ENCODE peak calls at places on chromosomes 11 and 22, in six cellular contexts. D is left ventricle myocardium inferior, B is ovary, E is A549, C is GM12865, T is fibroblast of pulmonary artery. R is an unnamed sample.

GRCh38 chr22:27637604-27638003 is 164.0 kb downstream of the MN1 start:
- DNase-seq in D (no peak), B (no peak), E (no peak), C (no peak), T (peak; percentile 41), R (no peak)

GRCh38 chr11:19598876-19599275 is 113.8 kb upstream of the NAV2 start:
- DNase-seq in D (no peak), B (no peak), E (no peak), C (no peak), T (no peak), R (no peak)

GRCh38 chr11:83721286-83721685 is 435.1 kb upstream of the CCDC90B start:
- DNase-seq in D (no peak), B (no peak), E (no peak), C (no peak), T (no peak), R (no peak)

GRCh38 chr11:71284525-71285092 is 32.2 kb upstream of the SHANK2 start:
- DNase-seq in D (no peak), B (no peak), E (no peak), C (no peak), T (no peak), R (peak; percentile 51)

GRCh38 chr11:65169164-65169641 is 830 bp upstream of the SPDYC start:
- DNase-seq in D (no peak), B (no peak), E (no peak), C (no peak), T (peak; percentile 72), R (no peak)

GRCh38 chr11:130588471-130588870 is 140.0 kb downstream of the ADAMTS15 start:
- DNase-seq in D (no peak), B (no peak), E (no peak), C (no peak), T (no peak), R (no peak)

GRCh38 chr11:128039140-128040021 is 548.0 kb downstream of the ETS1 start:
- DNase-seq in D (no peak), B (no peak), E (no peak), C (peak; percentile 64), T (peak; percentile 85), R (no peak)

GRCh38 chr11:75632962-75633361 is 35.9 kb downstream of the MAP6 start:
- DNase-seq in D (no peak), B (no peak), E (no peak), C (no peak), T (no peak), R (no peak)

GRCh38 chr11:110147965-110148709 is 54.9 kb downstream of the ZC3H12C start:
- DNase-seq in D (no peak), B (no peak), E (peak; percentile 29), C (no peak), T (peak; percentile 95), R (no peak)

GRCh38 chr11:131694526-131695424 is 324.4 kb downstream of the NTM start:
- DNase-seq in D (peak; percentile 80), B (peak; percentile 86), E (peak; percentile 41), C (peak; percentile 68), T (peak; percentile 81), R (peak; percentile 94)

GRCh38 chr11:78560826-78561484 is 13.7 kb downstream of the NARS2 start:
- DNase-seq in D (no peak), B (no peak), E (no peak), C (no peak), T (peak; percentile 80), R (no peak)
- H3K4me3 ChIP-seq in D (peak overlapping the region; percentile 36), B (no peak overlapping the region), E (no peak overlapping the region), C (no peak overlapping the region), T (peak overlapping the region; percentile 19), R (no peak overlapping the region)

GRCh38 chr22:39469326-39469680 is 12.5 kb downstream of the MGAT3 start:
- DNase-seq in D (no peak), B (no peak), E (no peak), C (no peak), T (no peak), R (no peak)
- H3K4me3 ChIP-seq in D (no peak overlapping the region), B (no peak overlapping the region), E (no peak overlapping the region), C (no peak overlapping the region), T (no peak overlapping the region), R (no peak overlapping the region)

GRCh38 chr22:26610072-26610958 is 7.5 kb downstream of the CRYBB1 start:
- DNase-seq in D (peak; percentile 24), B (no peak), E (no peak), C (peak; percentile 95), T (peak; percentile 87), R (no peak)

GRCh38 chr22:26612652-26613051 is 5.2 kb downstream of the CRYBB1 start:
- DNase-seq in D (no peak), B (no peak), E (no peak), C (no peak), T (no peak), R (no peak)

GRCh38 chr22:26609287-26609686 is 8.5 kb downstream of the CRYBB1 start:
- DNase-seq in D (no peak), B (no peak), E (no peak), C (no peak), T (no peak), R (no peak)

GRCh38 chr22:26608129-26608528 is 9.7 kb downstream of the CRYBB1 start:
- DNase-seq in D (no peak), B (no peak), E (no peak), C (no peak), T (no peak), R (no peak)

DNA sequence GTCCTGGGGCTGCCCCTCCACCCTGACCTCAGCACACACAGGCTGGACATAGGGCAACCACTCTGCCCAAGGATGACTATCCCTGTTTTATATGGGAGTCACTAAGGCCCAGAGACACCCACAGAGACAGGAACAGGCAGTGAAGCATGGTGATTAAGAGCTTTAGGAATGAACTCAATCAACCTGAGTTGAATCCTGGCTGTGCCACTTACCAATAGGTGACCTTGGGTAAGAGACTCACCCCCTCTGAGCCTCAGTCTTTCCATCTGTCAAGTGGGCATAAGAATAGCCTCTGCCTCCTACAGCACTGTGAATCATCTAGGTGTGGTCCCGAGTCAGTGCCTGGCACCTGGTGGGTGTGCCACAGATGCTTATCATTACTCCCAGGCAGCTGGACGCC is 6.8 kb downstream of the CRYBB1 start:
- DNase-seq in D (no peak), B (no peak), E (no peak), C (peak; percentile 35), T (no peak), R (no peak)
- H3K4me3 ChIP-seq in D (no peak overlapping the region), B (no peak overlapping the region), E (no peak overlapping the region), C (no peak overlapping the region), T (no peak overlapping the region), R (no peak overlapping the region)

GRCh38 chr11:90874281-90874680 is 651.4 kb upstream of the CHORDC1 start:
- DNase-seq in D (no peak), B (no peak), E (no peak), C (no peak), T (no peak), R (no peak)
- H3K4me3 ChIP-seq in D (no peak overlapping the region), B (no peak overlapping the region), E (no peak overlapping the region), C (no peak overlapping the region), T (no peak overlapping the region), R (no peak overlapping the region)

GRCh38 chr22:37818397-37819099 is 4.6 kb upstream of the GALR3 start:
- DNase-seq in D (peak; percentile 60), B (peak; percentile 77), E (no peak), C (peak; percentile 81), T (peak; percentile 52), R (peak; percentile 53)

GRCh38 chr22:37820350-37820749 is 2.8 kb upstream of the GALR3 start:
- DNase-seq in D (no peak), B (no peak), E (no peak), C (no peak), T (no peak), R (no peak)

GRCh38 chr22:37817705-37818311 is 5.4 kb upstream of the GALR3 start:
- DNase-seq in D (peak; percentile 82), B (peak; percentile 94), E (peak; percentile 69), C (peak; percentile 79), T (peak; percentile 82), R (peak; percentile 92)

GRCh38 chr22:37816543-37817180 is 6.5 kb upstream of the GALR3 start:
- DNase-seq in D (no peak), B (peak; percentile 41), E (no peak), C (no peak), T (no peak), R (no peak)

DNA sequence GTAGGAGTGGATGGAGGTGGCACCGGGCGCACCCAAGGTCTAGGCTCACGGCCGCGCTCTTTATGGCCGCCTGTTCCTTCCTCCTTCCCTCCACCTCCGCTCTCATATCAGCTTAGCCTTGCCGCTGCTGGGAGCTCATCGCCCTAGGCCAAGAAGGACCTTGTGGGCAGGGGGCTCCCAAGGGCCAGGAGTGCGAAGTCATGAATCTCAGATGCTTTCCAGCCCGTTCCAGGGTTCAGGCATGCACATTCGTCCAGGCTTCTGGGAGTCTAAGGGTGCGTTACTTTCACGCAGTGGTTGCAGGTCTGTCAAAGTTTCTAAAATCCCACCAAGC is 4.1 kb upstream of the GALR3 start:
- DNase-seq in D (no peak), B (no peak), E (no peak), C (no peak), T (no peak), R (no peak)
- H3K4me3 ChIP-seq in D (peak overlapping the region; percentile 64), B (no peak overlapping the region), E (no peak overlapping the region), C (peak overlapping the region; percentile 23), T (peak overlapping the region; percentile 25), R (no peak overlapping the region)

GRCh38 chr22:23143119-23143518 is 1.3 kb upstream of the RSPH14 start:
- DNase-seq in D (no peak), B (no peak), E (no peak), C (no peak), T (no peak), R (no peak)

GRCh38 chr22:23146842-23147205 is 1.5 kb downstream of the RAB36 start:
- DNase-seq in D (no peak), B (no peak), E (no peak), C (no peak), T (peak; percentile 10), R (no peak)

GRCh38 chr22:23144432-23144831 is 845 bp upstream of the RAB36 start:
- DNase-seq in D (no peak), B (no peak), E (no peak), C (no peak), T (no peak), R (no peak)

GRCh38 chr22:23142546-23143105 is 836 bp upstream of the RSPH14 start:
- DNase-seq in D (no peak), B (no peak), E (no peak), C (no peak), T (no peak), R (no peak)

GRCh38 chr22:23144926-23145906 is at the start of gene RAB36:
- DNase-seq in D (peak; percentile 95), B (peak; percentile 100), E (peak; percentile 90), C (peak; percentile 95), T (peak; percentile 99), R (peak; percentile 97)
- H3K4me3 ChIP-seq in D (peak within 1 kb of the TSS; percentile 67), B (peak within 1 kb of the TSS; percentile 47), E (peak within 1 kb of the TSS; percentile 56), C (no peak within 1 kb of the TSS), T (peak within 1 kb of the TSS; percentile 59), R (peak within 1 kb of the TSS; percentile 36)

R was measured in pancreas.